ENCODE peak calls at places on chromosome 14, in eight cellular contexts. T is GM12864, W is foreskin fibroblast, B is GM13976, A is type B pancreatic cell, R is GM12865, G is SK-N-SH, P is H9. C is an unnamed sample.

GRCh38 chr14:44649056-44649455 is 142.0 kb upstream of the FSCB start:
- DNase-seq in A (no peak), T (no peak), R (no peak), P (no peak), G (no peak), W (no peak), B (no peak), C (no peak)

GRCh38 chr14:72636094-72636493 is 257.8 kb downstream of the DPF3 start:
- DNase-seq in W (no peak), A (no peak), R (no peak), B (no peak), P (no peak), T (no peak), G (no peak), C (no peak)

GRCh38 chr14:104240426-104241157 is 102.2 kb downstream of the KIF26A start:
- DNase-seq in R (peak; percentile 4), A (peak; percentile 40), P (peak; percentile 32), B (no peak), T (no peak), G (peak; percentile 32), W (no peak), C (no peak)

GRCh38 chr14:61033024-61033423 is 52.0 kb downstream of the SLC38A6 start:
- DNase-seq in T (no peak), R (no peak), B (no peak), W (peak; percentile 56), P (no peak), G (peak; percentile 22), A (no peak), C (no peak)

GRCh38 chr14:35331605-35332516 is 39.7 kb downstream of the PSMA6 start:
- DNase-seq in P (no peak), W (peak; percentile 55), T (no peak), G (peak; percentile 55), R (peak; percentile 71), A (peak; percentile 71), B (peak; percentile 62), C (peak; percentile 54)

GRCh38 chr14:23164250-23164649 is 19.2 kb downstream of the SLC7A8 start:
- DNase-seq in B (no peak), R (no peak), W (no peak), A (no peak), G (no peak), T (no peak), P (no peak), C (no peak)

GRCh38 chr14:91140672-91141071 is 26.8 kb downstream of the DGLUCY start:
- DNase-seq in W (peak; percentile 28), G (peak; percentile 40), A (no peak), T (no peak), B (no peak), P (peak; percentile 70), R (peak; percentile 24), C (no peak)

GRCh38 chr14:24052656-24053547 is 1.1 kb downstream of the CARMIL3 start:
- DNase-seq in R (no peak), G (no peak), T (no peak), B (peak; percentile 14), A (no peak), P (no peak), W (no peak), C (peak; percentile 4)

GRCh38 chr14:42624980-42625761 is 1018.5 kb downstream of the LRFN5 start:
- DNase-seq in A (no peak), T (no peak), G (no peak), B (no peak), R (no peak), W (no peak), P (no peak), C (no peak)

GRCh38 chr14:23675906-23676305 is 39.7 kb downstream of the DHRS2 start:
- DNase-seq in G (no peak), B (no peak), A (no peak), W (no peak), T (no peak), R (no peak), P (no peak), C (no peak)

DNA sequence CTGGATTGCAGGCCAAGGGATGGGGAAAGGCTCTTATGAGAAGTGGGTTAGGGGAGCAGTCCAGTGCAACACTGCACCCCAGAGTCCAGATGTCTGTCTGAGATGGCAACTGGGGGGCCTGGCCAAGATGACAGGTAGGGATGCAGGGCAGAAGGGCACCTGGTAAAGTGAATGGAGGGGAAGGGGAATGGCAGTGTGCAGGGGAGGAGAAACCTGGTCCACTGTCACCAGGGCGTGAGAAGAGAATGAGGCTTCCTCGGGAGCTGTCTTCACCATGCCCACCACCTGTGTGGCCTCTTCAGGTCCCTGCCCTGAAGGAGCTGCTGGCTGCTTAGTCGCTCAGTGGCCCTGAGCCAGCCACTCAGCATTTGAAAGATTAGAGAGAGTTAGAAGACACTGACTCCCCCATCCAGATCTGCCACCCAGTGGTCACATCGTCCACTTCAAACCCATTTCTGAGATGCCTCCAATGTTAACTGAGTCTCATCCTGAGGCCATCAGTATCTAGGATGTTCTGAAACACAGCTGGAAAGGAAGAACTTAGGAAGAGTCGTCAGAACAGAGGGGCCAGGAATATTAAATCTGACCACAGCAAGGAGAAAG is 57.3 kb downstream of the PLEKHG3 start:
- DNase-seq in T (no peak), W (peak; percentile 31), R (no peak), A (no peak), P (no peak), G (no peak), B (no peak), C (no peak)
- TF ChIP-seq CTCF in T (no peak), W (no peak), R (no peak), A (no peak), P (no peak), G (peak; percentile 21), B (no peak), C (no peak)

GRCh38 chr14:101584049-101584859 is 23.0 kb downstream of the DIO3 start:
- DNase-seq in G (peak; percentile 94), T (no peak), R (no peak), P (no peak), W (peak; percentile 78), A (no peak), B (no peak), C (no peak)
- TF ChIP-seq CTCF in G (no peak), T (no peak), R (no peak), P (no peak), W (no peak), A (no peak), B (no peak), C (no peak)

GRCh38 chr14:89767861-89768268 is 186.7 kb downstream of the EFCAB11 start:
- DNase-seq in T (peak; percentile 74), G (peak; percentile 40), A (no peak), P (peak; percentile 61), W (peak; percentile 72), R (peak; percentile 90), B (peak; percentile 43), C (peak; percentile 50)
- TF ChIP-seq CTCF in T (peak; percentile 75), G (peak; percentile 62), A (peak; percentile 72), P (peak; percentile 85), W (peak; percentile 77), R (peak; percentile 77), B (peak; percentile 48), C (peak; percentile 68)

DNA sequence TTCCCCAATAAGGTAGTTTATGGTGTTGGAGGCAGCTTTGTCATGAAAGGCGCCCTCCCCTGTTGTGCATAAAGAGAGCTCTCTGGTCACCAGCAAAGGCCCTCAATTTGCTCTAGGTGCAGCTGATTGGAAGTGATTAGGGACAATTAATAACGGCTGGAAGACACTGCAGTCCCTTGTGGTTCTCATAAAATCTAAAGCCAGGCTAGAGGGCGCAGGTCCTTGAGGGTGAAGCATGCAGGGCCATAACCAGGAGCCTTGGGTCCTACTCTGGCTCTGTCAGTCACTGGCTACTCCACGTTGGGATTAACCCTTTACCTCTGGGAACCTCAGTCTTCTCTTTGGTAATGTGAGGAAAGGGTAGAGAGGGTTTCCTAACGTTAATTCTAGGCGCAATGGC is 1.9 kb downstream of the DAAM1 start:
- DNase-seq in G (peak; percentile 58), T (no peak), R (peak; percentile 34), P (peak; percentile 73), B (no peak), A (no peak), W (peak; percentile 36), C (peak; percentile 36)
- TF ChIP-seq CTCF in G (peak; percentile 35), T (no peak), R (peak; percentile 4), P (peak; percentile 47), B (peak; percentile 3), A (no peak), W (no peak), C (peak; percentile 37)

GRCh38 chr14:69612759-69613145 is 1.4 kb downstream of the SUSD6 start:
- DNase-seq in W (peak; percentile 38), G (no peak), R (no peak), B (no peak), T (no peak), A (no peak), P (no peak), C (no peak)
- TF ChIP-seq CTCF in W (peak; percentile 3), G (peak; percentile 28), R (no peak), B (no peak), T (peak; percentile 31), A (peak; percentile 32), P (peak; percentile 35), C (peak; percentile 13)

GRCh38 chr14:67137744-67138371 is 51.4 kb upstream of the GARIN2 start:
- DNase-seq in A (no peak), G (peak; percentile 13), B (peak; percentile 22), P (no peak), T (no peak), R (peak; percentile 25), W (peak; percentile 25), C (peak; percentile 20)
- TF ChIP-seq CTCF in A (peak; percentile 75), G (peak; percentile 61), B (peak; percentile 17), P (peak; percentile 68), T (peak; percentile 34), R (peak; percentile 41), W (peak; percentile 49), C (peak; percentile 46)

GRCh38 chr14:74401504-74402241 is 24.3 kb downstream of the SYNDIG1L start:
- DNase-seq in B (peak; percentile 87), T (peak; percentile 47), G (peak; percentile 63), R (peak; percentile 82), A (no peak), P (peak; percentile 85), W (peak; percentile 20), C (peak; percentile 84)

GRCh38 chr14:74403619-74404417 is 22.2 kb downstream of the SYNDIG1L start:
- DNase-seq in B (no peak), T (no peak), R (no peak), A (no peak), G (no peak), W (no peak), P (no peak), C (no peak)

GRCh38 chr14:74402264-74403251 is 23.5 kb downstream of the SYNDIG1L start:
- DNase-seq in P (no peak), A (no peak), G (peak; percentile 47), W (no peak), R (peak; percentile 32), T (no peak), B (peak; percentile 50), C (no peak)

GRCh38 chr14:74400919-74401503 is 25.0 kb downstream of the SYNDIG1L start:
- DNase-seq in P (no peak), B (no peak), R (no peak), G (no peak), W (no peak), T (no peak), A (no peak), C (peak; percentile 26)

GRCh38 chr14:74400328-74400727 is 25.7 kb downstream of the SYNDIG1L start:
- DNase-seq in P (peak; percentile 71), W (peak; percentile 54), A (no peak), T (no peak), G (no peak), B (no peak), R (no peak), C (no peak)
- TF ChIP-seq CTCF in P (peak; percentile 45), W (peak; percentile 20), A (peak; percentile 29), T (no peak), G (no peak), B (no peak), R (no peak), C (no peak)

C was measured in GM13977.